ENCODE peak calls at places on chromosomes 6 and 20, in nine cellular contexts. W is HL-60; U is CD4-positive, alpha-beta T cell; S is sigmoid colon; E is psoas muscle; H is IMR-90; Y is heart left ventricle; G is bronchial epithelial cell; A is heart right ventricle. F is an unnamed sample. For H3K27me3, the result is how much of the 10 kb centered on the place peaks cover.

GRCh38 chr6:80158478-80158989 is 52.1 kb downstream of the BCKDHB start:
- DNase-seq in W (no peak), U (no peak), S (no peak), E (no peak), H (no peak), Y (no peak), G (no peak), A (no peak), F (no peak)

GRCh38 chr6:11791354-11792107 is 12.9 kb upstream of the ADTRP start:
- DNase-seq in W (peak), U (no peak), S (no peak), E (no peak), H (peak), Y (no peak), G (peak), A (no peak), F (no peak)

GRCh38 chr20:32442630-32443029 is 84.5 kb downstream of the ASXL1 start:
- DNase-seq in W (no peak), U (no peak), S (peak), E (no peak), H (no peak), Y (no peak), G (no peak), A (no peak), F (no peak)

GRCh38 chr6:70073637-70074036 is 207.3 kb downstream of the COL19A1 start:
- DNase-seq in W (no peak), U (no peak), S (no peak), E (no peak), H (no peak), Y (no peak), G (no peak), A (no peak), F (no peak)

GRCh38 chr20:44011251-44011940 is 96.7 kb downstream of the TOX2 start:
- DNase-seq in W (no peak), U (no peak), S (no peak), E (no peak), H (no peak), Y (no peak), G (no peak), A (no peak), F (no peak)

GRCh38 chr6:65545920-65546319 is 161.1 kb downstream of the EYS start:
- DNase-seq in W (no peak), U (no peak), S (no peak), E (no peak), H (no peak), Y (no peak), G (no peak), A (no peak), F (no peak)

GRCh38 chr20:32488066-32488838 is 96.9 kb downstream of the NOL4L start:
- DNase-seq in W (no peak), U (no peak), S (peak), E (no peak), H (no peak), Y (no peak), G (no peak), A (no peak), F (no peak)

GRCh38 chr20:53413188-53413631 is 180.4 kb downstream of the ZNF217 start:
- DNase-seq in W (no peak), U (peak), S (no peak), E (no peak), H (no peak), Y (peak), G (peak), A (peak), F (peak)

GRCh38 chr20:38353298-38353697 is 7.0 kb downstream of the LBP start:
- DNase-seq in W (no peak), U (no peak), S (no peak), E (no peak), H (peak), Y (no peak), G (no peak), A (no peak), F (no peak)

GRCh38 chr20:38346741-38347140 is 459 bp downstream of the LBP start:
- DNase-seq in W (no peak), U (no peak), S (no peak), E (no peak), H (no peak), Y (no peak), G (no peak), A (no peak), F (no peak)

GRCh38 chr20:38350879-38351775 is 4.8 kb downstream of the LBP start:
- DNase-seq in W (no peak), U (no peak), S (peak), E (peak), H (no peak), Y (no peak), G (no peak), A (peak), F (peak)

GRCh38 chr20:38346247-38346651 is at the start of gene LBP:
- DNase-seq in W (no peak), U (no peak), S (no peak), E (peak), H (no peak), Y (no peak), G (no peak), A (no peak), F (peak)

GRCh38 chr20:38349856-38350255 is 3.6 kb downstream of the LBP start:
- DNase-seq in W (no peak), U (no peak), S (no peak), E (no peak), H (no peak), Y (no peak), G (no peak), A (no peak), F (no peak)
- H3K27me3 ChIP-seq in W (under half), U (under half), S (under half), E (under half), H (under half), Y (under half), G (under half), A (under half), F (under half)

DNA sequence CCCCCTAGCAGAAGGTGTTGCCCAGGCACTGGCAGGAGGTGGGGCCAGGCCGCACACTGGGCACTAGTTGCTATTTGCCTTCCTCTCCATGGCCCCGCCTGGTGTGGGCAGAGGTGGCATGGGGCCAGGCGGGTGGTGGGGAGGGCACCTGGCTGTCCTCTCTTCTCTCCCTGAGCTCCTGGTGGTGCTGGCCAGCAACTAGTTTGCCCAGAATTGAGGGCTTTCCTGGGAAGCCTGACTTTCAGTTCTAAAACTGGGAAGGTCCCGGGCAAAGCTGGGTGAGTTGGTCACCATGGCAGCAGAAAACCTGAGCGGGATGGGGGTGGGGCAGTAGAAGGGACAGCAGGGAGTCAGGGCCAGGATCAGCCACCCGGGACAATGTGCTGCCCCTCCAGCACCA is 48.2 kb downstream of the RBM38 start:
- DNase-seq in W (no peak), U (no peak), S (peak), E (peak), H (no peak), Y (peak), G (no peak), A (peak), F (peak)
- H3K27me3 ChIP-seq in W (under half), U (under half), S (under half), E (under half), H (under half), Y (under half), G (under half), A (under half), F (under half)

GRCh38 chr6:136553166-136553787 is 3.1 kb upstream of the MAP7 start:
- DNase-seq in W (no peak), U (no peak), S (no peak), E (no peak), H (no peak), Y (no peak), G (no peak), A (no peak), F (no peak)
- H3K27me3 ChIP-seq in W (under half), U (under half), S (under half), E (half or more), H (under half), Y (under half), G (under half), A (under half), F (under half)

GRCh38 chr20:37378420-37378784 is 32.5 kb downstream of the SRC start:
- DNase-seq in W (no peak), U (no peak), S (no peak), E (no peak), H (no peak), Y (no peak), G (no peak), A (no peak), F (no peak)

GRCh38 chr20:37375227-37375626 is 29.3 kb downstream of the SRC start:
- DNase-seq in W (no peak), U (no peak), S (peak), E (no peak), H (no peak), Y (no peak), G (no peak), A (no peak), F (no peak)

GRCh38 chr20:37376324-37376723 is 30.4 kb downstream of the SRC start:
- DNase-seq in W (no peak), U (no peak), S (peak), E (no peak), H (no peak), Y (no peak), G (no peak), A (no peak), F (no peak)

GRCh38 chr20:37377346-37378081 is 31.6 kb downstream of the SRC start:
- DNase-seq in W (no peak), U (no peak), S (peak), E (no peak), H (no peak), Y (no peak), G (no peak), A (no peak), F (no peak)

GRCh38 chr20:37376791-37377190 is 30.9 kb downstream of the SRC start:
- DNase-seq in W (no peak), U (no peak), S (peak), E (no peak), H (no peak), Y (no peak), G (no peak), A (no peak), F (no peak)
- H3K27me3 ChIP-seq in W (under half), U (under half), S (under half), E (under half), H (under half), Y (under half), G (under half), A (under half), F (under half)

DNA sequence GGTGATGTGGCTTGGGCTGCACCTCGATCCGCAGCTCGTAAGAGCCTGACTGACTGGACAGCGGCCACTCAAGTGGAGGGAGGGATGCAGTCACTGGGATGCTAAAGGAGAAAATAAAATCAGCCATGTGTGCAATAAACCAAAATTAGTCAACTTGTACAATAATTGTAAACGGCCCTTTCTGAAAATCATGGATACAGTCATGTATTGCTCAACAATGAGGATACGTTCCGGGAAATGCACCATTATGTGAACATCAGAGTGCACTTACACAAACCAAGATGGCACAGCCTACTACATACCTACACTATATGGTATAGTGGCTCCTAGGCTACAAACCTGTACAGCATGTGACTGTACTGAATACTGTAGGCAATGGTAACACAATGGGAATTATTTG is 25.7 kb downstream of the NFATC2 start:
- DNase-seq in W (no peak), U (no peak), S (no peak), E (no peak), H (no peak), Y (no peak), G (no peak), A (no peak), F (no peak)
- H3K27me3 ChIP-seq in W (under half), U (under half), S (under half), E (under half), H (under half), Y (under half), G (under half), A (under half), F (under half)

DNA sequence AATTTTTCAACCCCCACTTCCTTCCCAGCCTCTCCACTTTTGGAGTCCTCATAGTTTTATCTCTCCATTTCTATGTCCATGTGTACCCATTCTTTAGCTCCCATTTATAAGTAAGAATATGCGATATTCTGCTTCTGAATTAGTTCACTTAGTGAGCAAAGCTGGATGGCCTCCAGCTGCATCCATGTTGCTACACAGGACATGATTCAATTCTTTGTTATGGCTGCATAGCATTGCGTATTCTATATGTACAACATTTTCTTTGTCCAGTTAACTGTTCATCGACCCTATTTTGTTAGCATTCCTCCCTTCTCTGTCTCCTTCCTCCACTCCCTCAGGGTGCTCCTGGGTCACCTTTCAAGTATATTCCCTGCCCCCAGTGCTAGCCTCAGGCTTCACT is 210.0 kb upstream of the SSTR4 start:
- DNase-seq in W (no peak), U (no peak), S (no peak), E (no peak), H (peak), Y (no peak), G (peak), A (no peak), F (no peak)
- H3K27me3 ChIP-seq in W (under half), U (under half), S (under half), E (under half), H (under half), Y (under half), G (under half), A (under half), F (under half)

GRCh38 chr20:1673424-1673823 is 15.8 kb upstream of the SIRPG start:
- DNase-seq in W (no peak), U (no peak), S (no peak), E (no peak), H (no peak), Y (no peak), G (no peak), A (no peak), F (no peak)
- H3K27me3 ChIP-seq in W (under half), U (under half), S (under half), E (under half), H (under half), Y (under half), G (under half), A (under half), F (under half)

GRCh38 chr20:1965520-1966278 is 28.2 kb downstream of the PDYN start:
- DNase-seq in W (peak), U (peak), S (peak), E (peak), H (peak), Y (peak), G (peak), A (peak), F (peak)

GRCh38 chr20:1964061-1964460 is 29.8 kb downstream of the PDYN start:
- DNase-seq in W (no peak), U (no peak), S (peak), E (no peak), H (no peak), Y (no peak), G (no peak), A (no peak), F (no peak)

GRCh38 chr20:1971893-1972586 is 21.8 kb downstream of the PDYN start:
- DNase-seq in W (no peak), U (no peak), S (no peak), E (no peak), H (no peak), Y (no peak), G (no peak), A (no peak), F (no peak)

GRCh38 chr20:1964659-1965405 is 29.0 kb downstream of the PDYN start:
- DNase-seq in W (no peak), U (no peak), S (peak), E (no peak), H (no peak), Y (no peak), G (no peak), A (no peak), F (no peak)

GRCh38 chr20:1968958-1969357 is 24.9 kb downstream of the PDYN start:
- DNase-seq in W (no peak), U (no peak), S (no peak), E (no peak), H (no peak), Y (no peak), G (no peak), A (no peak), F (no peak)
- H3K27me3 ChIP-seq in W (under half), U (under half), S (under half), E (under half), H (under half), Y (under half), G (under half), A (under half), F (under half)

GRCh38 chr20:46196990-46197389 is 78.9 kb downstream of the CD40 start:
- DNase-seq in W (no peak), U (no peak), S (no peak), E (no peak), H (no peak), Y (no peak), G (no peak), A (no peak), F (no peak)
- H3K27me3 ChIP-seq in W (under half), U (under half), S (under half), E (half or more), H (under half), Y (half or more), G (under half), A (under half), F (under half)

DNA sequence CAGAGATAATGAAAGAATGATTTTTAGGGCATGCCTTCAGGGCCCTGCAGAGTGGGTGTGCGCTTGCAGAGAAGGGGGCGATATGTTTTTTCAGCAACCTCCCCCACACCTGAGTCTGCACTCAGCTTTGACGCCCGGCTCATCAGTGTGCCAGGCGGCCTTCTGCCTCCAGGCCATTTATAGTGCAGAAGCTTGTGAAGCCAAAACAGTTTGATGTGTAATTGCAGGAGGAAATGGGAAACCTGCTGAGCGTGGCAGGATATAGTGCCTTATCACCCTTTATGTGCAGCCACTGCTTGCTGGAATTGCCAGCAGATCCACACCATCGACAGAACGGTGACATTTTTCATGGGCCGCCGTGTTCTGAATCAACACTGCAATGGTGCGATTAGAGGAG is 178.2 kb downstream of the CDH4 start:
- DNase-seq in W (no peak), U (no peak), S (no peak), E (no peak), H (no peak), Y (no peak), G (no peak), A (no peak), F (no peak)
- H3K27me3 ChIP-seq in W (under half), U (under half), S (under half), E (under half), H (under half), Y (under half), G (under half), A (under half), F (under half)

F was measured in right cardiac atrium.